ENCODE peak calls at places on chromosomes 12 and 14, in nine cellular contexts. F is A549; Z is NCI-H1105; E is sciatic nerve; Q is cardiac fibroblast; Y is upper lobe of right lung; D is RPMI8226; G is mucosa of descending colon; M is stimulated activated CD4-positive, alpha-beta T cell treated with anti-CD3 and anti-CD28 coated beads, Interleukin-15, amount 100 ng/mL, for 1 hour. H is an unnamed sample.

GRCh38 chr14:79404874-79405273 is 806.4 kb downstream of the DIO2 start:
- DNase-seq in F (no peak), Z (peak; percentile 9), E (no peak), Q (no peak), Y (no peak), D (no peak), G (no peak), M (no peak), H (no peak)

GRCh38 chr12:91601057-91601456 is 418.4 kb upstream of the DCN start:
- DNase-seq in F (no peak), Z (no peak), E (no peak), Q (no peak), Y (no peak), D (no peak), G (no peak), M (no peak), H (no peak)

GRCh38 chr12:25386823-25387134 is 136.1 kb upstream of the KRAS start:
- DNase-seq in F (peak; percentile 9), Z (no peak), E (no peak), Q (no peak), Y (no peak), D (no peak), G (no peak), M (no peak), H (peak; percentile 28)

GRCh38 chr12:66620703-66621102 is 58.2 kb downstream of the GRIP1 start:
- DNase-seq in F (no peak), Z (no peak), E (no peak), Q (no peak), Y (no peak), D (no peak), G (no peak), M (no peak), H (no peak)

GRCh38 chr12:119088917-119089667 is 89.6 kb upstream of the HSPB8 start:
- DNase-seq in F (no peak), Z (no peak), E (no peak), Q (no peak), Y (no peak), D (no peak), G (no peak), M (no peak), H (no peak)

GRCh38 chr14:99516156-99517045 is 35.2 kb downstream of the CCNK start:
- DNase-seq in F (no peak), Z (no peak), E (peak; percentile 53), Q (no peak), Y (no peak), D (no peak), G (no peak), M (no peak), H (no peak)

GRCh38 chr12:68037616-68038255 is 48.5 kb downstream of the IFNG-AS1 start:
- DNase-seq in F (no peak), Z (no peak), E (no peak), Q (no peak), Y (no peak), D (no peak), G (no peak), M (no peak), H (no peak)

GRCh38 chr14:23529016-23529740 is 22.4 kb downstream of the ZFHX2 start:
- DNase-seq in F (no peak), Z (no peak), E (no peak), Q (no peak), Y (no peak), D (no peak), G (no peak), M (no peak), H (no peak)

GRCh38 chr12:12467701-12468218 is 94.9 kb downstream of the DUSP16 start:
- DNase-seq in F (no peak), Z (no peak), E (peak; percentile 72), Q (no peak), Y (peak; percentile 78), D (no peak), G (peak; percentile 32), M (no peak), H (no peak)

GRCh38 chr14:75426332-75427125 is 1.3 kb upstream of the JDP2 start:
- DNase-seq in F (no peak), Z (no peak), E (no peak), Q (no peak), Y (no peak), D (peak; percentile 63), G (no peak), M (no peak), H (no peak)

GRCh38 chr12:3077572-3078081 is 448 bp downstream of the TSPAN9 start:
- DNase-seq in F (no peak), Z (no peak), E (peak; percentile 73), Q (peak; percentile 56), Y (peak; percentile 74), D (no peak), G (peak; percentile 49), M (no peak), H (no peak)